ENCODE peak calls at places on chromosomes 1 and 21, in seven cellular contexts. J is smooth muscle cell of the brain vasculature; P is WTC11; N is adipocyte; Z is activated T-cell treated with anti-CD3 and anti-CD28 coated beads, Interleukin-2, amount 50 U/mL, for 72 hours; D is heart right ventricle; W is Kasumi-1. A is an unnamed sample.

GRCh38 chr1:86207323-86207722 is 50.8 kb upstream of the COL24A1 start:
- DNase-seq in J (peak), P (no peak), N (peak), Z (no peak), D (peak), W (no peak), A (no peak)

GRCh38 chr1:16204634-16205332 is 7.7 kb downstream of the ARHGEF19 start:
- DNase-seq in J (no peak), P (peak), N (no peak), Z (peak), D (no peak), W (peak), A (no peak)

GRCh38 chr1:204975568-204976235 is 67.3 kb upstream of the CNTN2 start:
- DNase-seq in J (peak), P (peak), N (peak), Z (peak), D (peak), W (peak), A (no peak)

GRCh38 chr21:44087426-44088400 is 19.5 kb upstream of the PWP2 start:
- DNase-seq in J (no peak), P (no peak), N (no peak), Z (no peak), D (no peak), W (peak), A (no peak)

GRCh38 chr1:84541679-84542078 is 32.6 kb downstream of the CTBS start:
- DNase-seq in J (no peak), P (no peak), N (no peak), Z (no peak), D (no peak), W (no peak), A (no peak)

GRCh38 chr1:113605099-113605498 is 154.2 kb downstream of the PHTF1 start:
- DNase-seq in J (no peak), P (no peak), N (no peak), Z (no peak), D (no peak), W (no peak), A (no peak)

GRCh38 chr1:6440198-6441126 is 15.9 kb downstream of the ESPN start:
- DNase-seq in J (no peak), P (peak), N (peak), Z (peak), D (no peak), W (peak), A (no peak)

GRCh38 chr1:37660646-37661045 is 26.0 kb upstream of the RSPO1 start:
- DNase-seq in J (no peak), P (no peak), N (no peak), Z (no peak), D (no peak), W (no peak), A (no peak)

GRCh38 chr1:87980494-87980893 is 651.8 kb downstream of the LMO4 start:
- DNase-seq in J (no peak), P (no peak), N (no peak), Z (no peak), D (no peak), W (no peak), A (no peak)

GRCh38 chr1:205926636-205927035 is 16.6 kb downstream of the SLC26A9 start:
- DNase-seq in J (no peak), P (no peak), N (no peak), Z (no peak), D (no peak), W (no peak), A (no peak)

GRCh38 chr1:156616463-156616862 is 2.8 kb upstream of the HAPLN2 start:
- DNase-seq in J (no peak), P (no peak), N (peak), Z (no peak), D (peak), W (no peak), A (no peak)

GRCh38 chr1:203858055-203858454 is 3.3 kb upstream of the SNRPE start:
- DNase-seq in J (no peak), P (no peak), N (peak), Z (no peak), D (no peak), W (no peak), A (no peak)

GRCh38 chr1:91685994-91686393 is 185.3 kb downstream of the CDC7 start:
- DNase-seq in J (no peak), P (no peak), N (no peak), Z (no peak), D (no peak), W (no peak), A (no peak)

GRCh38 chr21:38524168-38525153 is 26.2 kb upstream of the ERG start:
- DNase-seq in J (no peak), P (no peak), N (no peak), Z (no peak), D (no peak), W (no peak), A (no peak)

GRCh38 chr1:214122110-214122509 is 134.3 kb downstream of the PROX1 start:
- DNase-seq in J (no peak), P (no peak), N (no peak), Z (no peak), D (no peak), W (no peak), A (no peak)

GRCh38 chr1:88731475-88731874 is 47.4 kb downstream of the PKN2 start:
- DNase-seq in J (peak), P (no peak), N (peak), Z (no peak), D (peak), W (no peak), A (no peak)

GRCh38 chr1:212498243-212498642 is 65.5 kb downstream of the NENF start:
- DNase-seq in J (no peak), P (no peak), N (peak), Z (no peak), D (no peak), W (no peak), A (no peak)